ENCODE peak calls at places on chromosomes 3 and 15, in five cellular contexts. W is fibroblast of mammary gland, H is endodermal cell, D is cardiac fibroblast, S is BJ. X is an unnamed sample.

GRCh38 chr3:72334681-72335457 is 513.4 kb downstream of the SHQ1 start:
- DNase-seq in W (no peak), H (peak; percentile 96), D (no peak), S (no peak), X (no peak)

GRCh38 chr3:28853830-28854229 is 427.0 kb upstream of the RBMS3 start:
- DNase-seq in H (no peak), D (peak; percentile 65), W (peak; percentile 24), S (no peak), X (no peak)

GRCh38 chr15:40859206-40859851 is 14.7 kb downstream of the RHOV start:
- DNase-seq in S (no peak), H (peak; percentile 98), W (peak; percentile 72), D (peak; percentile 85), X (peak; percentile 83)

GRCh38 chr3:100776736-100777135 is 67.4 kb downstream of the TFG start:
- DNase-seq in H (peak; percentile 82), D (no peak), S (no peak), W (peak; percentile 34), X (no peak)

GRCh38 chr3:38105525-38105924 is 31.4 kb downstream of the ACAA1 start:
- DNase-seq in W (no peak), S (no peak), H (no peak), D (no peak), X (no peak)

GRCh38 chr3:50604628-50605588 is 6.7 kb downstream of the CISH start:
- DNase-seq in W (no peak), H (no peak), S (no peak), D (no peak), X (no peak)

GRCh38 chr3:44232407-44232806 is 9.3 kb upstream of the TOPAZ1 start:
- DNase-seq in S (no peak), W (no peak), H (no peak), D (no peak), X (no peak)

GRCh38 chr15:41291065-41291631 is 41.2 kb downstream of the OIP5 start:
- DNase-seq in H (no peak), D (no peak), S (no peak), W (no peak), X (peak; percentile 20)

GRCh38 chr3:195204360-195205166 is 66.4 kb downstream of the XXYLT1 start:
- DNase-seq in H (peak; percentile 47), D (peak; percentile 84), W (peak; percentile 58), S (peak; percentile 52), X (peak; percentile 64)

GRCh38 chr3:81419196-81419595 is 342.2 kb downstream of the GBE1 start:
- DNase-seq in D (peak; percentile 47), W (peak; percentile 35), H (no peak), S (no peak), X (no peak)

GRCh38 chr3:88057650-88058321 is 1.0 kb downstream of the CGGBP1 start:
- DNase-seq in W (peak; percentile 36), D (peak; percentile 51), H (no peak), S (no peak), X (no peak)

GRCh38 chr3:13111173-13111873 is 38.1 kb upstream of the IQSEC1 start:
- DNase-seq in S (no peak), D (no peak), H (peak; percentile 52), W (no peak), X (no peak)

GRCh38 chr3:58996730-58997129 is 53.1 kb downstream of the CFAP20DC start:
- DNase-seq in H (peak; percentile 52), D (no peak), W (no peak), S (no peak), X (no peak)

GRCh38 chr15:43229977-43230376 is 9.2 kb upstream of the EPB42 start:
- DNase-seq in D (no peak), H (no peak), S (no peak), W (no peak), X (no peak)

GRCh38 chr15:69852482-69853275 is 245.0 kb downstream of the TLE3 start:
- DNase-seq in S (peak; percentile 19), H (no peak), W (no peak), D (peak; percentile 68), X (no peak)

GRCh38 chr3:23749589-23749988 is 56.2 kb upstream of the UBE2E1 start:
- DNase-seq in D (no peak), H (no peak), S (no peak), W (no peak), X (no peak)

GRCh38 chr3:153290278-153291015 is 128.4 kb downstream of the RAP2B start:
- DNase-seq in D (no peak), W (peak; percentile 23), H (no peak), S (no peak), X (no peak)
- TF ChIP-seq CTCF in D (peak; percentile 53), W (peak; percentile 49), H (peak; percentile 56), S (peak; percentile 36), X (no peak)

GRCh38 chr15:64247535-64247905 is 84.7 kb upstream of the PPIB start:
- DNase-seq in H (no peak), S (no peak), W (no peak), D (no peak), X (no peak)
- TF ChIP-seq CTCF in H (no peak), S (no peak), W (no peak), D (no peak), X (no peak)

GRCh38 chr3:52277972-52278509 is 408 bp downstream of the WDR82 start:
- DNase-seq in H (peak; percentile 85), S (no peak), W (peak; percentile 30), D (peak; percentile 50), X (no peak)
- TF ChIP-seq CTCF in H (peak; percentile 67), S (peak; percentile 55), W (peak; percentile 36), D (peak; percentile 64), X (peak; percentile 63)

DNA sequence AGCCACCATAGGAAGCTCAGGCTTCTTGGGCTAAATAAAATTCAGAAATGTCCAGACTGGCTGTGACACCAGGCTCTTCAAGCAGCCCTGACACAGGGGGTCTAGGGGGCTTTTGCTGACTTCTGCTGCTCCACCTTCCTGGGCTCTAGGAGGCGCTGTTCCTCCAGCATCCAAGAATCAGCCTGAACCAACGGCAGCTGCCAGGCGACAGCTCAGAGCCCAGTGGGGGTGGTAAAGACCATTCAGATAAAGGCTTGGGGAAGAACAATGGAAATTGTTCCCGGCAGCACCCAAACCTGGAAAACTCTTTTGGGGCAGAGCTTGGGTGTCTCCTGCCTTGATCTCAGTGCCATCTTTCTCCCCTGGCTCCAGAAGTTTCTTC is 21.6 kb upstream of the PSTPIP1 start:
- DNase-seq in D (peak; percentile 74), S (no peak), H (peak; percentile 94), W (peak; percentile 30), X (no peak)
- TF ChIP-seq CTCF in D (peak; percentile 79), S (peak; percentile 44), H (peak; percentile 98), W (peak; percentile 51), X (peak; percentile 68)

X was measured in type B pancreatic cell.